ENCODE peak calls at places on chromosome 22, in five cellular contexts. One of them, this sample, is unnamed.

GRCh38 chr22:46546466-46547178 is 9.2 kb upstream of the CELSR1 start:
- DNase-seq in stomach: peak; percentile 73
- DNase-seq in ovary: no peak
- DNase-seq in tibial nerve: no peak
- DNase-seq in transverse colon: no peak
- DNase-seq in this sample: no peak

GRCh38 chr22:43488031-43488892 is 76.4 kb downstream of the MPPED1 start:
- DNase-seq in stomach: no peak
- DNase-seq in ovary: no peak
- DNase-seq in tibial nerve: no peak
- DNase-seq in transverse colon: no peak
- DNase-seq in this sample: no peak

GRCh38 chr22:25076281-25076680 is 123.4 kb upstream of the CRYBB3 start:
- DNase-seq in ovary: no peak
- DNase-seq in stomach: no peak
- DNase-seq in tibial nerve: no peak
- DNase-seq in transverse colon: no peak
- DNase-seq in this sample: no peak

GRCh38 chr22:36762687-36763260 is 13.1 kb downstream of the IFT27 start:
- DNase-seq in transverse colon: peak; percentile 53
- DNase-seq in ovary: peak; percentile 67
- DNase-seq in tibial nerve: no peak
- DNase-seq in stomach: no peak
- DNase-seq in this sample: no peak

GRCh38 chr22:23282089-23282501 is 101.8 kb downstream of the BCR start:
- DNase-seq in tibial nerve: peak; percentile 46
- DNase-seq in transverse colon: peak; percentile 60
- DNase-seq in stomach: peak; percentile 81
- DNase-seq in ovary: peak; percentile 67
- DNase-seq in this sample: no peak

GRCh38 chr22:44807915-44808690 is 55.7 kb downstream of the ARHGAP8 start:
- DNase-seq in transverse colon: no peak
- DNase-seq in tibial nerve: no peak
- DNase-seq in stomach: no peak
- DNase-seq in ovary: no peak
- DNase-seq in this sample: no peak

GRCh38 chr22:43126506-43127165 is 16.1 kb downstream of the BIK start:
- DNase-seq in tibial nerve: no peak
- DNase-seq in ovary: no peak
- DNase-seq in transverse colon: peak; percentile 72
- DNase-seq in stomach: peak; percentile 57
- DNase-seq in this sample: no peak

GRCh38 chr22:31938258-31938657 is 6.1 kb upstream of the YWHAH start:
- DNase-seq in tibial nerve: no peak
- DNase-seq in stomach: no peak
- DNase-seq in transverse colon: no peak
- DNase-seq in ovary: no peak
- DNase-seq in this sample: no peak

GRCh38 chr22:32839776-32840571 is 38.5 kb downstream of the TIMP3 start:
- DNase-seq in ovary: peak; percentile 73
- DNase-seq in transverse colon: no peak
- DNase-seq in stomach: no peak
- DNase-seq in tibial nerve: no peak
- DNase-seq in this sample: no peak

GRCh38 chr22:37626144-37626543 is 13.3 kb upstream of the SH3BP1 start:
- DNase-seq in transverse colon: peak; percentile 68
- DNase-seq in ovary: peak; percentile 93
- DNase-seq in tibial nerve: peak; percentile 56
- DNase-seq in stomach: peak; percentile 51
- DNase-seq in this sample: no peak

GRCh38 chr22:37674951-37675929 is at the start of gene LGALS1:
- DNase-seq in tibial nerve: peak; percentile 97
- DNase-seq in transverse colon: peak; percentile 95
- DNase-seq in stomach: peak; percentile 94
- DNase-seq in ovary: peak; percentile 99
- DNase-seq in this sample: peak; percentile 99

GRCh38 chr22:43349636-43350035 is 6.5 kb upstream of the SCUBE1 start:
- DNase-seq in ovary: no peak
- DNase-seq in transverse colon: no peak
- DNase-seq in tibial nerve: no peak
- DNase-seq in stomach: no peak
- DNase-seq in this sample: no peak

GRCh38 chr22:25643232-25644000 is 78.9 kb downstream of the GRK3 start:
- DNase-seq in stomach: no peak
- DNase-seq in transverse colon: no peak
- DNase-seq in tibial nerve: no peak
- DNase-seq in ovary: no peak
- DNase-seq in this sample: no peak

GRCh38 chr22:24697671-24698082 is 76.8 kb downstream of the PIWIL3 start:
- DNase-seq in transverse colon: peak; percentile 58
- DNase-seq in stomach: peak; percentile 79
- DNase-seq in ovary: no peak
- DNase-seq in tibial nerve: peak; percentile 46
- DNase-seq in this sample: no peak

GRCh38 chr22:23578306-23578705 is 1.8 kb downstream of the IGLL1 start:
- DNase-seq in tibial nerve: no peak
- DNase-seq in stomach: no peak
- DNase-seq in transverse colon: no peak
- DNase-seq in ovary: no peak
- DNase-seq in this sample: no peak

GRCh38 chr22:37325024-37325395 is 42.7 kb downstream of the CYTH4 start:
- DNase-seq in ovary: no peak
- DNase-seq in tibial nerve: no peak
- DNase-seq in transverse colon: no peak
- DNase-seq in stomach: no peak
- DNase-seq in this sample: no peak

GRCh38 chr22:45612451-45612901 is 59.2 kb upstream of the ATXN10 start:
- DNase-seq in ovary: no peak
- DNase-seq in stomach: no peak
- DNase-seq in transverse colon: no peak
- DNase-seq in tibial nerve: peak; percentile 50
- DNase-seq in this sample: no peak

GRCh38 chr22:47192651-47193437 is 430.4 kb downstream of the TBC1D22A start:
- DNase-seq in transverse colon: peak; percentile 84
- DNase-seq in tibial nerve: no peak
- DNase-seq in stomach: peak; percentile 25
- DNase-seq in ovary: peak; percentile 42
- DNase-seq in this sample: no peak

GRCh38 chr22:31350410-31350863 is 4.3 kb upstream of the PATZ1 start:
- DNase-seq in stomach: peak; percentile 43
- DNase-seq in ovary: no peak
- DNase-seq in transverse colon: peak; percentile 22
- DNase-seq in tibial nerve: no peak
- DNase-seq in this sample: no peak

GRCh38 chr22:48335442-48336139 is 1492.1 kb downstream of the BRD1 start:
- DNase-seq in transverse colon: no peak
- DNase-seq in stomach: no peak
- DNase-seq in ovary: no peak
- DNase-seq in tibial nerve: no peak
- DNase-seq in this sample: no peak

GRCh38 chr22:27113211-27114030 is 456.0 kb downstream of the MIAT start:
- DNase-seq in stomach: peak; percentile 52
- DNase-seq in ovary: no peak
- DNase-seq in tibial nerve: peak; percentile 79
- DNase-seq in transverse colon: peak; percentile 59
- DNase-seq in this sample: peak; percentile 95

GRCh38 chr22:47282851-47283250 is 520.4 kb downstream of the TBC1D22A start:
- DNase-seq in transverse colon: no peak
- DNase-seq in tibial nerve: no peak
- DNase-seq in ovary: no peak
- DNase-seq in stomach: no peak
- DNase-seq in this sample: no peak

GRCh38 chr22:47595122-47595521 is 832.7 kb downstream of the TBC1D22A start:
- DNase-seq in tibial nerve: no peak
- DNase-seq in transverse colon: no peak
- DNase-seq in stomach: peak; percentile 1
- DNase-seq in ovary: no peak
- DNase-seq in this sample: peak; percentile 50

GRCh38 chr22:37059876-37060449 is 8.4 kb downstream of the KCTD17 start:
- DNase-seq in transverse colon: no peak
- DNase-seq in stomach: no peak
- DNase-seq in ovary: no peak
- DNase-seq in tibial nerve: no peak
- DNase-seq in this sample: no peak

GRCh38 chr22:49039625-49040024 is 788.0 kb downstream of the BRD1 start:
- DNase-seq in ovary: no peak
- DNase-seq in stomach: no peak
- DNase-seq in tibial nerve: no peak
- DNase-seq in transverse colon: no peak
- DNase-seq in this sample: no peak

GRCh38 chr22:49969751-49970527 is 9.4 kb downstream of the PIM3 start:
- DNase-seq in ovary: peak; percentile 45
- DNase-seq in transverse colon: no peak
- DNase-seq in tibial nerve: no peak
- DNase-seq in stomach: peak; percentile 26
- DNase-seq in this sample: no peak

GRCh38 chr22:36352775-36353507 is 34.8 kb downstream of the MYH9 start:
- DNase-seq in transverse colon: no peak
- DNase-seq in ovary: peak; percentile 87
- DNase-seq in stomach: peak; percentile 91
- DNase-seq in tibial nerve: peak; percentile 82
- DNase-seq in this sample: no peak

GRCh38 chr22:41862160-41862529 is 29.2 kb downstream of the SREBF2 start:
- DNase-seq in stomach: no peak
- DNase-seq in transverse colon: no peak
- DNase-seq in ovary: peak; percentile 53
- DNase-seq in tibial nerve: no peak
- DNase-seq in this sample: no peak

GRCh38 chr22:41857160-41857859 is 24.4 kb downstream of the SREBF2 start:
- DNase-seq in stomach: peak; percentile 38
- DNase-seq in tibial nerve: peak; percentile 31
- DNase-seq in transverse colon: peak; percentile 61
- DNase-seq in ovary: no peak
- DNase-seq in this sample: no peak

GRCh38 chr22:41862530-41863266 is 29.8 kb downstream of the SREBF2 start:
- DNase-seq in stomach: no peak
- DNase-seq in ovary: no peak
- DNase-seq in tibial nerve: no peak
- DNase-seq in transverse colon: no peak
- DNase-seq in this sample: no peak

GRCh38 chr22:41856484-41856883 is 23.6 kb downstream of the SREBF2 start:
- DNase-seq in ovary: no peak
- DNase-seq in tibial nerve: no peak
- DNase-seq in transverse colon: peak; percentile 30
- DNase-seq in stomach: no peak
- DNase-seq in this sample: no peak

GRCh38 chr22:41857860-41858199 is 24.9 kb downstream of the SREBF2 start:
- DNase-seq in stomach: no peak
- DNase-seq in transverse colon: no peak
- DNase-seq in tibial nerve: no peak
- DNase-seq in ovary: no peak
- DNase-seq in this sample: no peak
- TF ChIP-seq EP300 in stomach: no peak
- TF ChIP-seq EP300 in transverse colon: no peak
- TF ChIP-seq EP300 in tibial nerve: no peak
- TF ChIP-seq EP300 in ovary: no peak
- TF ChIP-seq EP300 in this sample: no peak

DNA sequence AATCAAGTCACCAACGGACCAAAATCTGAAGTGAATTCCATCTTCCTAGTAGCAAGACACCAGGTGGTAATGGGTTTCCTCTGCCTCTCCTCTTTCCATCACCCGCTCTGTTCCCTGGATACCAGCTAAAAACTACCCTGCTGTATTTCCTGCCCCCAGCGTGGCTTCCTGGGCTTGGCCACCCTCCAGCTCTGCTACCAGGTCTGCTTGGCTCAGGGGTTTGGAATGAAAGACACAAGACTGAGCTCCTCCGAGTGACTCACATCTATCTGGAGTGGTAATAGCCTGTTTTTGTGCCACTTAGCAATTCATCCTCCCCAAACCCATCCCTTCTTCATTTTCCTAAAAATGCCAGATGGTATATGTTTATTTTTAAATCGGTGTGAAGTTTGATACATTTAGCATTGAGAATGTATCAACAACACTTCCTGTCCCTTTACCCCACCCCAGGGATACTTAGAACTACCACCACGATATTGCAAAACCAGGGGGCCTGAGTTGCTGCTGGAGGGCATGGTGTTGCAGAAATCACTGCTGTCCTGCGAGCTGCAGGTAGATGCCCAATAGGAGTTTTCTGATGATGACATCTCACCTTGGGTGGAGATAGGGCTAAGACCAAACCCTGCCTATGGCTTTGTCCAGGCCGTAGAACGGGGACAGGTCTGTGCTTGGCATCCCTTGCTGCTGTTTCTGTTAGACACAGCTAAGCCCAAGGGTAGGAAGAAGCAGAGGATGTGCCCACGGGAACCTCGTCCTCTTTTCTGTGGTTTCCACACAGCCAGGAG is 7.5 kb upstream of the MICAL3 start:
- DNase-seq in tibial nerve: no peak
- DNase-seq in transverse colon: no peak
- DNase-seq in ovary: no peak
- DNase-seq in stomach: no peak
- DNase-seq in this sample: no peak
- TF ChIP-seq EP300 in tibial nerve: no peak
- TF ChIP-seq EP300 in transverse colon: no peak
- TF ChIP-seq EP300 in ovary: no peak
- TF ChIP-seq EP300 in stomach: no peak
- TF ChIP-seq EP300 in this sample: no peak

DNA sequence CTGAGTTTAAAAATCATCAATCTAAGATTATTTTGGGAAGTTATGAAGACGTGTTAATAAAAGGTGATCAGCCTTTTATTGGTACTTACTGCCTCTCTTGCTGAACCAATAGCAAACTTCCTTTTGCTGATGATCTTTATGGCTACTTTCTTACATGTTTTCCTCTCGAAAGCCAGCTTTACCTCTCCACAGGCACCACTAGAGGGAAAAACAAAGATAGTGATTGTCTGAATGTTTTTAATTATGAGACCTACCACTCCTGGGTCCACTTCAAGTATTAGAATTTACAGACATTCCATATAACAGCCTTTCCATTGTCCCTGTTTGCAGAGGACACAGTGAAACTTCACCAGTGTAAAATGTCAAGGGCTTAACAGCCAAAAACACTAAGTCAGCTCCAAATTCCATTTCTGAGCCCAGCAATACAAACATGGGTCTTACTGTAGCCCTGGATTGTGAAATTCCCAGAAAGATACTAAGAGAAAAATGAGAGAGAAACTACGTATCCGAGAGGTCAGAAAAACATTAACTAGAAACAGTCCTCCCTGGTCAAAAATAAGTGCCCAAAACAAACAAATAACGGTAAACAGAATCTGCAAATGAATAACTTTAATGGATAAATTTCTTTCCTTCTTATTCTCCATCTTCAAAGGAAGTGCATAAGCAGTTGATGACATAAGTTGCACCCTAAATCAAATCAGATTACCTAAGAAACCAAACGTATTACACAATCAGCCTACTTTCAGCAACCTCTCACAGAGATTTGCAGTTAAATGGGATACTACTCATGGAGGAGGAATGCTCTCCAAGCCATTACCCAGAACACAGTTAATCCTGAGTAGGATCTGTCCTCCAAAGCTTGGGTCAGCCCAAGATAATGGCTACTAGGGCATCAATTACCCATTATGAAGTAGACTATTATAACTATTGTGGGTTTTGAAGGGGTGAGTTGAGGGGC is 29.5 kb downstream of the CHEK2 start:
- DNase-seq in ovary: no peak
- DNase-seq in stomach: no peak
- DNase-seq in transverse colon: no peak
- DNase-seq in tibial nerve: peak; percentile 29
- DNase-seq in this sample: no peak
- TF ChIP-seq EP300 in ovary: no peak
- TF ChIP-seq EP300 in stomach: no peak
- TF ChIP-seq EP300 in transverse colon: no peak
- TF ChIP-seq EP300 in tibial nerve: no peak
- TF ChIP-seq EP300 in this sample: no peak

GRCh38 chr22:20076627-20077172 is 3.3 kb upstream of the DGCR8 start:
- DNase-seq in ovary: no peak
- DNase-seq in transverse colon: no peak
- DNase-seq in stomach: no peak
- DNase-seq in tibial nerve: no peak
- DNase-seq in this sample: no peak
- TF ChIP-seq EP300 in ovary: no peak
- TF ChIP-seq EP300 in transverse colon: no peak
- TF ChIP-seq EP300 in stomach: no peak
- TF ChIP-seq EP300 in tibial nerve: no peak
- TF ChIP-seq EP300 in this sample: no peak